ENCODE peak calls at places on chromosomes 6 and 20, in nine cellular contexts. N is Calu3; A is endodermal cell; L is CD4-positive, alpha-beta T cell; M is H9; Z is T-helper 1 cell; T is cardiac fibroblast; U is right cardiac atrium; C is non-pigmented ciliary epithelial cell. E is an unnamed sample.

GRCh38 chr6:31740397-31741223 is 805 bp downstream of the MSH5 start:
- DNase-seq in C (no peak), U (no peak), N (peak), T (no peak), M (no peak), Z (no peak), L (no peak), A (no peak), E (no peak)

GRCh38 chr20:839015-839414 is 5.5 kb downstream of the FAM110A start:
- DNase-seq in M (no peak), N (no peak), U (no peak), C (no peak), A (no peak), T (no peak), L (no peak), Z (no peak), E (no peak)

GRCh38 chr6:143376861-143377260 is 73.6 kb downstream of the ADAT2 start:
- DNase-seq in M (no peak), L (no peak), U (no peak), Z (no peak), N (no peak), T (no peak), A (no peak), C (no peak), E (no peak)

GRCh38 chr20:46696791-46697279 is 7.6 kb upstream of the TP53RK start:
- DNase-seq in A (no peak), M (no peak), N (no peak), Z (no peak), U (no peak), T (no peak), L (no peak), C (no peak), E (no peak)

GRCh38 chr6:6811151-6812002 is 222.9 kb downstream of the LY86 start:
- DNase-seq in A (peak), U (peak), C (peak), M (peak), L (peak), T (peak), N (peak), Z (peak), E (peak)

GRCh38 chr20:2756056-2756611 is 44.3 kb downstream of the CPXM1 start:
- DNase-seq in C (peak), Z (no peak), M (peak), T (peak), L (no peak), A (peak), N (peak), U (no peak), E (peak)

GRCh38 chr6:8074213-8074612 is 10.0 kb upstream of the BLOC1S5 start:
- DNase-seq in N (no peak), T (peak), M (no peak), L (no peak), Z (no peak), C (peak), U (no peak), A (no peak), E (no peak)

GRCh38 chr6:30814137-30815084 is 69.9 kb upstream of the DDR1 start:
- DNase-seq in L (peak), A (peak), Z (peak), N (peak), M (no peak), U (no peak), C (peak), T (peak), E (no peak)

GRCh38 chr6:11971154-11971553 is 41.0 kb upstream of the HIVEP1 start:
- DNase-seq in M (no peak), U (no peak), N (no peak), A (no peak), Z (no peak), L (no peak), T (peak), C (peak), E (peak)